ENCODE peak calls at places on chromosome 20, in four cellular contexts. One of them, this sample, is unnamed.

GRCh38 chr20:2451939-2452732 is 18.5 kb downstream of the SNRPB start:
- DNase-seq in GM12878: no peak
- DNase-seq in HepG2: peak; percentile 78
- DNase-seq in A549: peak; percentile 81
- DNase-seq in this sample: peak; percentile 63

GRCh38 chr20:17168026-17168612 is 58.7 kb upstream of the PCSK2 start:
- DNase-seq in HepG2: no peak
- DNase-seq in A549: no peak
- DNase-seq in GM12878: no peak
- DNase-seq in this sample: no peak

GRCh38 chr20:33858666-33859065 is 47.5 kb downstream of the CHMP4B start:
- DNase-seq in HepG2: no peak
- DNase-seq in GM12878: no peak
- DNase-seq in A549: no peak
- DNase-seq in this sample: no peak

GRCh38 chr20:54062812-54063280 is 7.5 kb downstream of the BCAS1 start:
- DNase-seq in HepG2: peak; percentile 70
- DNase-seq in A549: peak; percentile 76
- DNase-seq in GM12878: peak; percentile 82
- DNase-seq in this sample: peak; percentile 62

GRCh38 chr20:8932192-8933150 is 136.4 kb upstream of the PLCB4 start:
- DNase-seq in GM12878: no peak
- DNase-seq in HepG2: no peak
- DNase-seq in A549: peak; percentile 42
- DNase-seq in this sample: no peak

GRCh38 chr20:57195759-57196100 is 70.7 kb downstream of the BMP7 start:
- DNase-seq in A549: no peak
- DNase-seq in HepG2: no peak
- DNase-seq in GM12878: no peak
- DNase-seq in this sample: no peak

GRCh38 chr20:62595491-62595890 is 46.8 kb upstream of the SLCO4A1 start:
- DNase-seq in HepG2: no peak
- DNase-seq in GM12878: no peak
- DNase-seq in A549: peak; percentile 66
- DNase-seq in this sample: peak; percentile 59

GRCh38 chr20:50471231-50471630 is 39.0 kb upstream of the PTPN1 start:
- DNase-seq in GM12878: no peak
- DNase-seq in A549: no peak
- DNase-seq in HepG2: no peak
- DNase-seq in this sample: no peak

GRCh38 chr20:50580016-50580747 is 70.0 kb downstream of the PTPN1 start:
- DNase-seq in HepG2: peak; percentile 70
- DNase-seq in A549: peak; percentile 65
- DNase-seq in GM12878: no peak
- DNase-seq in this sample: peak; percentile 86

GRCh38 chr20:19715986-19716385 is 42.1 kb upstream of the RIN2 start:
- DNase-seq in A549: no peak
- DNase-seq in HepG2: no peak
- DNase-seq in GM12878: no peak
- DNase-seq in this sample: no peak

GRCh38 chr20:17938889-17939619 is 29.5 kb downstream of the SNX5 start:
- DNase-seq in HepG2: peak; percentile 76
- DNase-seq in A549: peak; percentile 58
- DNase-seq in GM12878: no peak
- DNase-seq in this sample: peak; percentile 66

GRCh38 chr20:61408951-61409740 is 157.1 kb downstream of the CDH4 start:
- DNase-seq in GM12878: no peak
- DNase-seq in HepG2: no peak
- DNase-seq in A549: no peak
- DNase-seq in this sample: no peak

GRCh38 chr20:61407561-61407960 is 155.5 kb downstream of the CDH4 start:
- DNase-seq in GM12878: no peak
- DNase-seq in HepG2: no peak
- DNase-seq in A549: no peak
- DNase-seq in this sample: no peak

GRCh38 chr20:61414455-61414991 is 162.5 kb downstream of the CDH4 start:
- DNase-seq in GM12878: no peak
- DNase-seq in A549: no peak
- DNase-seq in HepG2: no peak
- DNase-seq in this sample: no peak

GRCh38 chr20:61413752-61414151 is 161.7 kb downstream of the CDH4 start:
- DNase-seq in A549: no peak
- DNase-seq in GM12878: no peak
- DNase-seq in HepG2: no peak
- DNase-seq in this sample: no peak

DNA sequence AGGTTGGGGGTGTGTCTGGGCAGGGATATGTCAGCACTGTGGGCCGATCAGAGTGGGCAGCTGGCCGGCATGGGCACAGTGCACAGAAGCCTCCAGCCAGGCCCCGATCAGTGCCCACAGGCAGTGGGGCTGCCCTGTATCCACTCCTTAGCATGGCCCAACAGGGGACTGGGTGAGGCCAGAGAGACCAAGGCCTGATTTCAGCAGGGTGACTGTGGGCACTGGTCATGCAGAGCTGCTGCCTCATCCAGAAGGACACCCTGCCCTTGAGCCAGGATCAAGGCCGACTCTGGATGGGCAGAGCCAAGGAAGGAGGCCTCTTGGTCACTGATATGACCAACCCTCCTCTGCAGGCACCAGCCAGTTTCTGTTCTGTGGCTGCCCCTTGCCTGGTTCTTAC is 159.7 kb downstream of the CDH4 start:
- DNase-seq in GM12878: no peak
- DNase-seq in A549: no peak
- DNase-seq in HepG2: no peak
- DNase-seq in this sample: no peak
- TF ChIP-seq CHD4 in GM12878: no peak
- TF ChIP-seq CHD4 in A549: no peak
- TF ChIP-seq CHD4 in HepG2: no peak
- TF ChIP-seq CHD4 in this sample: no peak

GRCh38 chr20:6045566-6045965 is 8.3 kb downstream of the LRRN4 start:
- DNase-seq in A549: no peak
- DNase-seq in GM12878: no peak
- DNase-seq in HepG2: no peak
- DNase-seq in this sample: no peak
- TF ChIP-seq CHD4 in A549: no peak
- TF ChIP-seq CHD4 in GM12878: no peak
- TF ChIP-seq CHD4 in HepG2: no peak
- TF ChIP-seq CHD4 in this sample: no peak

GRCh38 chr20:22232473-22232872 is 351.9 kb downstream of the FOXA2 start:
- DNase-seq in GM12878: peak; percentile 60
- DNase-seq in A549: no peak
- DNase-seq in HepG2: no peak
- DNase-seq in this sample: no peak
- TF ChIP-seq CHD4 in GM12878: no peak
- TF ChIP-seq CHD4 in A549: no peak
- TF ChIP-seq CHD4 in HepG2: no peak
- TF ChIP-seq CHD4 in this sample: no peak

GRCh38 chr20:36856196-36856595 is 19.7 kb upstream of the TLDC2 start:
- DNase-seq in GM12878: no peak
- DNase-seq in HepG2: no peak
- DNase-seq in A549: no peak
- DNase-seq in this sample: no peak
- TF ChIP-seq CHD4 in GM12878: no peak
- TF ChIP-seq CHD4 in HepG2: no peak
- TF ChIP-seq CHD4 in A549: no peak
- TF ChIP-seq CHD4 in this sample: no peak

GRCh38 chr20:3910868-3911267 is 21.7 kb downstream of the PANK2 start:
- DNase-seq in A549: no peak
- DNase-seq in HepG2: no peak
- DNase-seq in GM12878: no peak
- DNase-seq in this sample: no peak

GRCh38 chr20:3909952-3910366 is 20.8 kb downstream of the PANK2 start:
- DNase-seq in HepG2: no peak
- DNase-seq in A549: no peak
- DNase-seq in GM12878: no peak
- DNase-seq in this sample: peak; percentile 61

GRCh38 chr20:3911956-3912355 is 22.8 kb downstream of the PANK2 start:
- DNase-seq in A549: no peak
- DNase-seq in GM12878: no peak
- DNase-seq in HepG2: no peak
- DNase-seq in this sample: peak; percentile 54

GRCh38 chr20:3904857-3905256 is 15.7 kb downstream of the PANK2 start:
- DNase-seq in HepG2: no peak
- DNase-seq in A549: no peak
- DNase-seq in GM12878: no peak
- DNase-seq in this sample: no peak

DNA sequence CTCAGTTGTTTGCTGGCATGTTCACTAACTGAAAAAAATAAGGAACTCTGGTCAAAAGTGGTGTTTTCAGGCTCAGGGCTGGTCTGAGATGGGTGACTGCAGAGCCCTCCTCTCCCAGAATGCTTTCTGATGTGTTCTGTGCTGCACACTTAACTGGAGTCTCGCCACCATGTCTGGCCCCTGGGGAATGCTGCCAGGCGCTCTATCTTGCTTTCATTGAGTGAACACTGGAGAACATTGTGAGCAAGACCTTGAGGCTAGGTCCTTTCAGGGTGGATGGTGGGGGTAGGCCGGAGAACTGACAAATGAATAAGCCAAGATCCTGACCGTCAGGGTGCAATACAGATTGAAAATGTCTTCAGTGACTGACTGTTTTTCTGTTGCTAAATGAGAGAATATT is 19.5 kb downstream of the PANK2 start:
- DNase-seq in A549: no peak
- DNase-seq in GM12878: no peak
- DNase-seq in HepG2: no peak
- DNase-seq in this sample: no peak
- TF ChIP-seq CHD4 in A549: no peak
- TF ChIP-seq CHD4 in GM12878: no peak
- TF ChIP-seq CHD4 in HepG2: no peak
- TF ChIP-seq CHD4 in this sample: no peak

GRCh38 chr20:36677422-36677771 is 31.4 kb upstream of the SLA2 start:
- DNase-seq in A549: no peak
- DNase-seq in HepG2: no peak
- DNase-seq in GM12878: no peak
- DNase-seq in this sample: no peak
- TF ChIP-seq CHD4 in A549: no peak
- TF ChIP-seq CHD4 in HepG2: no peak
- TF ChIP-seq CHD4 in GM12878: no peak
- TF ChIP-seq CHD4 in this sample: no peak

GRCh38 chr20:36167826-36168634 is 13.5 kb downstream of the EPB41L1 start:
- DNase-seq in HepG2: no peak
- DNase-seq in A549: peak; percentile 82
- DNase-seq in GM12878: no peak
- DNase-seq in this sample: peak; percentile 54
- TF ChIP-seq CHD4 in HepG2: no peak
- TF ChIP-seq CHD4 in A549: no peak
- TF ChIP-seq CHD4 in GM12878: no peak
- TF ChIP-seq CHD4 in this sample: no peak

DNA sequence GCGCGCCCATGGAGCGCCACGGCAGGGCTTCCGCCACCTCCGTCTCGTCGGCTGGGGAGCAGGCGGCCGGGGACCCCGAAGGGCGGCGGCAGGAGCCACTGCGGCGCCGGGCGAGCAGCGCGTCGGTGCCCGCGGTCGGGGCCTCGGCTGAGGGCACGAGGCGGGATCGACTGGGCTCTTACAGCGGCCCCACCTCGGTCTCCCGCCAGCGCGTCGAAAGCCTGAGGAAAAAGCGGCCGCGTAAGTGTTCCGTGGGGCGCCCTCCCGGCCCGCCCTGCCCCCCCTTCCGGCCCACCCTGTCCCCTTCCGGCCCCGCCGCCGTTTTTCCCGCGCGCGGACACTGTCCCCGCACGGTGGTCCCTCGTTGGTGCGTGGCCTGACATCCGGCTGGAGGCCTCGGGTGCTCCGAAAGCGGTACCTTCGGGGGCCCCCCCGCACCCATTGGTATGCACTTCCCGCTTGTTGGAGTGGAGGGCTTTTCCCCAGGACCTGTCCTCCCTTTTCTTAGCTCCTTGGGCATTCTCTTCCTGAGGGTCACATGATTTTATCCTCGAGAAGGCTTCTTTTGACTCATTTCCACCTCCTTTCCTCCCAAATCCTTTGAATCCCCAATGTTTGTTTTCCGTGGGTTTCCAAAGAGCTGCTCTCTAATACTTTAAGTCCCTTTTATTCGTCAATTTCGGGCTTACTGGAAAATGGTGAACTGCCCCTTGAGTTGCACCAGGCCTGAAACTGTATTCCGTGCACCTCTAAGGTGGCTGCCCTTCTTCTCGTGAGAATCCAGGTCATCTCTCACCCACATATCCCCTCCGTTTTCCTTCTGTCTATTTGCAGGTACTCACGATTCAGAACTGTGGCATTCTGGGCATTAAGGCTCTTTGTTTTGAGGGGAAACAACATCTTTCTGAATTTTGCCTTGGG is 562 bp downstream of the PANK2 start:
- DNase-seq in GM12878: no peak
- DNase-seq in HepG2: peak; percentile 33
- DNase-seq in A549: peak; percentile 37
- DNase-seq in this sample: peak; percentile 74
- TF ChIP-seq CHD4 in GM12878: no peak
- TF ChIP-seq CHD4 in HepG2: no peak
- TF ChIP-seq CHD4 in A549: no peak
- TF ChIP-seq CHD4 in this sample: no peak

This sample was measured in K562.